ENCODE peak calls at places on chromosome 2, in seven cellular contexts. H is ovary, W is right lobe of liver, J is nephron progenitor cell, Y is LNCaP clone FGC, L is neural crest cell, B is heart left ventricle. U is an unnamed sample.

GRCh38 chr2:17059452-17059851 is 393.8 kb upstream of the CYRIA start:
- DNase-seq in W (no peak), H (no peak), Y (no peak), J (no peak), L (no peak), B (no peak), U (no peak)

GRCh38 chr2:19158899-19159298 is 199.5 kb downstream of the OSR1 start:
- DNase-seq in W (no peak), J (no peak), H (no peak), B (no peak), Y (no peak), L (no peak), U (no peak)

GRCh38 chr2:11837875-11838734 is 91.7 kb downstream of the LPIN1 start:
- DNase-seq in W (no peak), Y (no peak), H (no peak), J (no peak), L (no peak), B (no peak), U (no peak)

GRCh38 chr2:101688266-101688665 is 9.2 kb upstream of the MAP4K4 start:
- DNase-seq in Y (no peak), H (no peak), J (no peak), B (no peak), W (no peak), L (no peak), U (no peak)

GRCh38 chr2:45823723-45824206 is 172.3 kb downstream of the PRKCE start:
- DNase-seq in J (no peak), B (peak), H (peak), W (peak), Y (peak), L (no peak), U (no peak)

GRCh38 chr2:174572556-174572955 is 25.0 kb downstream of the WIPF1 start:
- DNase-seq in H (no peak), W (no peak), Y (no peak), J (no peak), B (no peak), L (no peak), U (no peak)

GRCh38 chr2:74834806-74835755 is 1.2 kb downstream of the HK2 start:
- DNase-seq in H (peak), L (peak), J (peak), W (peak), Y (no peak), B (peak), U (peak)

GRCh38 chr2:173249661-173250641 is 104.7 kb upstream of the CDCA7 start:
- DNase-seq in W (no peak), B (no peak), J (no peak), L (no peak), Y (no peak), H (no peak), U (no peak)

GRCh38 chr2:240948086-240948485 is 42.0 kb downstream of the CROCC2 start:
- DNase-seq in L (no peak), J (no peak), H (no peak), W (peak), B (no peak), Y (no peak), U (no peak)

GRCh38 chr2:80706951-80707350 is 402.4 kb upstream of the LRRTM1 start:
- DNase-seq in W (no peak), B (no peak), Y (no peak), L (no peak), J (no peak), H (no peak), U (no peak)

GRCh38 chr2:64887565-64887964 is 101.6 kb upstream of the SLC1A4 start:
- DNase-seq in H (no peak), J (no peak), Y (no peak), B (no peak), W (no peak), L (no peak), U (no peak)

GRCh38 chr2:64625352-64626145 is 28.2 kb downstream of the SERTAD2 start:
- DNase-seq in B (no peak), Y (no peak), L (no peak), H (no peak), J (no peak), W (no peak), U (no peak)

GRCh38 chr2:134327367-134327766 is 73.5 kb downstream of the MGAT5 start:
- DNase-seq in H (no peak), L (no peak), Y (no peak), B (no peak), W (no peak), J (no peak), U (no peak)

GRCh38 chr2:156087875-156088274 is 244.6 kb downstream of the NR4A2 start:
- DNase-seq in B (no peak), Y (no peak), W (no peak), H (no peak), L (no peak), J (no peak), U (no peak)

GRCh38 chr2:10576456-10576855 is 113.3 kb downstream of the NOL10 start:
- DNase-seq in H (no peak), L (no peak), J (no peak), W (no peak), B (no peak), Y (no peak), U (no peak)

GRCh38 chr2:119005081-119005480 is 63.1 kb downstream of the MARCO start:
- DNase-seq in B (peak), Y (no peak), J (no peak), H (no peak), L (no peak), W (peak), U (no peak)

GRCh38 chr2:120287183-120288015 is 34.7 kb downstream of the RALB start:
- DNase-seq in Y (no peak), B (no peak), W (no peak), J (no peak), L (no peak), H (no peak), U (peak)

DNA sequence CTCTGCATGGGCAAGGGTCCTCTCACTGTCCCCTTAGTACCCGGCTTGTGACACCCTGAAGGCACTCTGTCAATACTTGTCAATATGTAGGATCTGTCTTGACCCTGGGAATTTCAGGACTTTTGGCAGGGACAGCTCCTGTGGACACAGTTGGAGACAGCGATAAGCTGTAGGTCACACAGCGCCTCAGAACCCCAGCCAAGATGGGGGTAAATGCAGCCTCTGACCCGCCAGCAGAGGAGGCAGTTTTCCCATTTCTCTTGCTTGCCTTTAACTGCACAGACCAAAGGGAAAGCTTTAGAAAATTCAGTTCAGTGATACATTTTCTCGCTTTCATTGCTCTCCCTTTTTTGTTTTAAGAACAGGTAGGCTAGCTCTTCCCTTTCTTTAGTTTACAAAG is 54.8 kb upstream of the KLHL29 start:
- DNase-seq in L (peak), H (no peak), W (no peak), J (peak), Y (peak), B (no peak), U (no peak)
- TF ChIP-seq CTCF in L (no peak), H (no peak), W (peak), J (peak), Y (peak), B (no peak), U (no peak)

GRCh38 chr2:213125646-213126347 is 25.6 kb downstream of the IKZF2 start:
- DNase-seq in L (no peak), J (no peak), W (no peak), Y (no peak), B (no peak), H (no peak), U (no peak)
- TF ChIP-seq CTCF in L (no peak), J (no peak), W (no peak), Y (no peak), B (no peak), H (no peak), U (no peak)

DNA sequence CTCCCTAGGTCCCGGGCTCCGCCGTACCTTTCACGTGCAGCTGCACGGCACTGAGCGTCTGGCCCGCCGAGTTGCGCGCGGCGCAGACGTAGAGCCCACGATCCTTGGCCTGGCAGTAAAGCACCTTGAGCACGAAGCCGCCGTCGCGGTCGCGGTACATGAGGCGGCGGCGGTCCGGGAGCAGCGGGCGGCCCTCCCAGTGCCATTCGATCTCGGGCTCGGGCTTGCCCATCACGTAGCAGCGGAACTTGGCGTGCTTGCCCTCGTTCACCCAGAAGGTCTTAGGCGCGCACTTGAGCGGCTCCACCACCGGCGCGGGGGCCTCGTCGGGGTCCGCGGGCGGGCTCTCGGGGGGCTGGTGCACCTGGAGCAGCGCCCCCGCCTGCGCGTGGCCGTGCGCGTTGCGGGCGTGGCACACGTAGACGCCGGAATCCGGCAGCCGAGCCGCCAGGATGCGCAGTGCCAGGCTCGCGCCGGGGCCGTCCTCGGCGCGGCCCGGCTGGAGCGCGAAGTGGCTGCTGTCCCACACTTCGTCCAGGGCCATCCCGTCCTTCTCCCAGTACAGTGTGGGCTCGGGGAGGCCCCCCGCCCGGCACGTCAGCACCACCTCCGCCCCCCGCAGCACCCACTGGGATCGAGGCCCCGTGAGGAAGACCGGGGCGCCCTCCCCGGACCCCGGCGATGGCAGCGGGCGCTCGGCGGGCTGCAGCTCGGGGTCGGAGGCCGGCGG is 980 bp downstream of the OBSL1 start:
- DNase-seq in B (peak), J (peak), Y (no peak), H (peak), W (no peak), L (no peak), U (peak)
- TF ChIP-seq CTCF in B (peak), J (no peak), Y (peak), H (no peak), W (no peak), L (no peak), U (no peak)

GRCh38 chr2:226620176-226620575 is 179.4 kb downstream of the IRS1 start:
- DNase-seq in J (no peak), Y (no peak), W (no peak), B (no peak), H (no peak), L (no peak), U (no peak)

GRCh38 chr2:226623587-226624368 is 175.8 kb downstream of the IRS1 start:
- DNase-seq in L (no peak), Y (no peak), J (no peak), W (no peak), B (no peak), H (no peak), U (no peak)

GRCh38 chr2:226619707-226620106 is 179.9 kb downstream of the IRS1 start:
- DNase-seq in H (no peak), L (no peak), B (no peak), W (no peak), J (no peak), Y (no peak), U (no peak)

GRCh38 chr2:226618875-226619605 is 180.6 kb downstream of the IRS1 start:
- DNase-seq in Y (no peak), W (no peak), L (no peak), H (no peak), B (no peak), J (no peak), U (no peak)

DNA sequence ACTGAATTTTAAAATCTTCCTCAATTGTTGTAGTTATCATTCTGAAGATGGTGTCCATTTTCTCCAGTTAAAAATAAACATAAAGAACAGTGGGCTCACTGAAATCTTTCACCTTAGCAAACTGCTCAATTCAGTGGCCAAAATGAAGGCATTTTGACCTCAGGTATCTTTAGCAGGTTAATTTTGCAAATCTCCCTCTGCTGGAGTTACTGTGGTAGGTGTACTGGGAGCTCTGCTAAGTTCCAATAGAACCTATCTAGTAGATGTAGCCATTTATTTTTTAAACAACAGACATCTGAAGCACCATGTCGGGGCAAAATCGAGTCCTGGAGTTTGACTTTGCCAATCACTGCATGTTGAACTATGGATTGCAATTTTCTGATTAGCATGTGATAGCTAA is 177.1 kb downstream of the IRS1 start:
- DNase-seq in B (no peak), J (no peak), W (no peak), L (no peak), Y (no peak), H (no peak), U (no peak)
- TF ChIP-seq CTCF in B (no peak), J (no peak), W (peak), L (peak), Y (peak), H (no peak), U (peak)

GRCh38 chr2:33086400-33087015 is 139.8 kb downstream of the LTBP1 start:
- DNase-seq in H (no peak), J (no peak), W (no peak), L (no peak), Y (peak), B (peak), U (peak)
- TF ChIP-seq CTCF in H (no peak), J (no peak), W (peak), L (no peak), Y (peak), B (peak), U (peak)

U was measured in Calu3.